ENCODE peak calls at places on chromosomes 13 and 19, in five cellular contexts. One of them, this sample, is unnamed.

GRCh38 chr19:38684078-38684861 is 36.8 kb downstream of the ACTN4 start:
- DNase-seq in HCT116: peak
- DNase-seq in omental fat pad: no peak
- DNase-seq in fibroblast of the conjunctiva: peak
- DNase-seq in activated T-helper 1 cell treated with anti-CD3 and anti-CD28 coated beads, Interleukin-12 subunit alpha, Interleukin-12 subunit beta, Interleukin-2, Interleukin-4 antibody, amounts not matched to agents 30 ng/mL and 10 ng/mL and 1 ng/mL, durations not matched to agents 14 hours and 24 hours and 36 hours: no peak
- DNase-seq in this sample: no peak

GRCh38 chr13:112103971-112104872 is 37.3 kb downstream of the SOX1 start:
- DNase-seq in HCT116: no peak
- DNase-seq in omental fat pad: no peak
- DNase-seq in fibroblast of the conjunctiva: no peak
- DNase-seq in activated T-helper 1 cell treated with anti-CD3 and anti-CD28 coated beads, Interleukin-12 subunit alpha, Interleukin-12 subunit beta, Interleukin-2, Interleukin-4 antibody, amounts not matched to agents 30 ng/mL and 10 ng/mL and 1 ng/mL, durations not matched to agents 14 hours and 24 hours and 36 hours: no peak
- DNase-seq in this sample: peak

GRCh38 chr19:55679343-55680257 is 4.6 kb downstream of the EPN1 start:
- DNase-seq in HCT116: no peak
- DNase-seq in omental fat pad: no peak
- DNase-seq in fibroblast of the conjunctiva: no peak
- DNase-seq in activated T-helper 1 cell treated with anti-CD3 and anti-CD28 coated beads, Interleukin-12 subunit alpha, Interleukin-12 subunit beta, Interleukin-2, Interleukin-4 antibody, amounts not matched to agents 30 ng/mL and 10 ng/mL and 1 ng/mL, durations not matched to agents 14 hours and 24 hours and 36 hours: no peak
- DNase-seq in this sample: no peak

GRCh38 chr19:42281175-42282035 is 12.4 kb downstream of the CIC start:
- DNase-seq in HCT116: no peak
- DNase-seq in omental fat pad: no peak
- DNase-seq in fibroblast of the conjunctiva: no peak
- DNase-seq in activated T-helper 1 cell treated with anti-CD3 and anti-CD28 coated beads, Interleukin-12 subunit alpha, Interleukin-12 subunit beta, Interleukin-2, Interleukin-4 antibody, amounts not matched to agents 30 ng/mL and 10 ng/mL and 1 ng/mL, durations not matched to agents 14 hours and 24 hours and 36 hours: no peak
- DNase-seq in this sample: peak

GRCh38 chr13:26914624-26915023 is 154.0 kb upstream of the GPR12 start:
- DNase-seq in HCT116: peak
- DNase-seq in omental fat pad: no peak
- DNase-seq in fibroblast of the conjunctiva: no peak
- DNase-seq in activated T-helper 1 cell treated with anti-CD3 and anti-CD28 coated beads, Interleukin-12 subunit alpha, Interleukin-12 subunit beta, Interleukin-2, Interleukin-4 antibody, amounts not matched to agents 30 ng/mL and 10 ng/mL and 1 ng/mL, durations not matched to agents 14 hours and 24 hours and 36 hours: no peak
- DNase-seq in this sample: no peak

GRCh38 chr19:45051929-45052579 is 13.2 kb downstream of the CLASRP start:
- DNase-seq in HCT116: no peak
- DNase-seq in omental fat pad: no peak
- DNase-seq in fibroblast of the conjunctiva: no peak
- DNase-seq in activated T-helper 1 cell treated with anti-CD3 and anti-CD28 coated beads, Interleukin-12 subunit alpha, Interleukin-12 subunit beta, Interleukin-2, Interleukin-4 antibody, amounts not matched to agents 30 ng/mL and 10 ng/mL and 1 ng/mL, durations not matched to agents 14 hours and 24 hours and 36 hours: no peak
- DNase-seq in this sample: no peak

GRCh38 chr13:49454388-49455015 is 10.4 kb downstream of the SETDB2 start:
- DNase-seq in HCT116: no peak
- DNase-seq in omental fat pad: no peak
- DNase-seq in fibroblast of the conjunctiva: no peak
- DNase-seq in activated T-helper 1 cell treated with anti-CD3 and anti-CD28 coated beads, Interleukin-12 subunit alpha, Interleukin-12 subunit beta, Interleukin-2, Interleukin-4 antibody, amounts not matched to agents 30 ng/mL and 10 ng/mL and 1 ng/mL, durations not matched to agents 14 hours and 24 hours and 36 hours: no peak
- DNase-seq in this sample: no peak

GRCh38 chr13:20231839-20232555 is at the start of gene GJB6:
- DNase-seq in HCT116: no peak
- DNase-seq in omental fat pad: no peak
- DNase-seq in fibroblast of the conjunctiva: no peak
- DNase-seq in activated T-helper 1 cell treated with anti-CD3 and anti-CD28 coated beads, Interleukin-12 subunit alpha, Interleukin-12 subunit beta, Interleukin-2, Interleukin-4 antibody, amounts not matched to agents 30 ng/mL and 10 ng/mL and 1 ng/mL, durations not matched to agents 14 hours and 24 hours and 36 hours: no peak
- DNase-seq in this sample: no peak

GRCh38 chr13:31023126-31023525 is 90.7 kb downstream of the TEX26 start:
- DNase-seq in HCT116: no peak
- DNase-seq in omental fat pad: no peak
- DNase-seq in fibroblast of the conjunctiva: no peak
- DNase-seq in activated T-helper 1 cell treated with anti-CD3 and anti-CD28 coated beads, Interleukin-12 subunit alpha, Interleukin-12 subunit beta, Interleukin-2, Interleukin-4 antibody, amounts not matched to agents 30 ng/mL and 10 ng/mL and 1 ng/mL, durations not matched to agents 14 hours and 24 hours and 36 hours: no peak
- DNase-seq in this sample: no peak

GRCh38 chr19:53374288-53374687 is 8.8 kb downstream of the ZNF525 start:
- DNase-seq in HCT116: no peak
- DNase-seq in omental fat pad: no peak
- DNase-seq in fibroblast of the conjunctiva: no peak
- DNase-seq in activated T-helper 1 cell treated with anti-CD3 and anti-CD28 coated beads, Interleukin-12 subunit alpha, Interleukin-12 subunit beta, Interleukin-2, Interleukin-4 antibody, amounts not matched to agents 30 ng/mL and 10 ng/mL and 1 ng/mL, durations not matched to agents 14 hours and 24 hours and 36 hours: no peak
- DNase-seq in this sample: no peak

GRCh38 chr13:30580852-30581502 is 36.7 kb upstream of the USPL1 start:
- DNase-seq in HCT116: no peak
- DNase-seq in omental fat pad: no peak
- DNase-seq in fibroblast of the conjunctiva: no peak
- DNase-seq in activated T-helper 1 cell treated with anti-CD3 and anti-CD28 coated beads, Interleukin-12 subunit alpha, Interleukin-12 subunit beta, Interleukin-2, Interleukin-4 antibody, amounts not matched to agents 30 ng/mL and 10 ng/mL and 1 ng/mL, durations not matched to agents 14 hours and 24 hours and 36 hours: no peak
- DNase-seq in this sample: no peak

GRCh38 chr13:36480726-36481485 is 48.6 kb downstream of the CCNA1 start:
- DNase-seq in HCT116: no peak
- DNase-seq in omental fat pad: no peak
- DNase-seq in fibroblast of the conjunctiva: no peak
- DNase-seq in activated T-helper 1 cell treated with anti-CD3 and anti-CD28 coated beads, Interleukin-12 subunit alpha, Interleukin-12 subunit beta, Interleukin-2, Interleukin-4 antibody, amounts not matched to agents 30 ng/mL and 10 ng/mL and 1 ng/mL, durations not matched to agents 14 hours and 24 hours and 36 hours: no peak
- DNase-seq in this sample: no peak

GRCh38 chr19:15722956-15723355 is 4.9 kb upstream of the OR10H2 start:
- DNase-seq in HCT116: no peak
- DNase-seq in omental fat pad: no peak
- DNase-seq in fibroblast of the conjunctiva: no peak
- DNase-seq in activated T-helper 1 cell treated with anti-CD3 and anti-CD28 coated beads, Interleukin-12 subunit alpha, Interleukin-12 subunit beta, Interleukin-2, Interleukin-4 antibody, amounts not matched to agents 30 ng/mL and 10 ng/mL and 1 ng/mL, durations not matched to agents 14 hours and 24 hours and 36 hours: no peak
- DNase-seq in this sample: no peak

GRCh38 chr19:51094696-51095279 is 12.1 kb upstream of the KLK14 start:
- DNase-seq in HCT116: no peak
- DNase-seq in omental fat pad: no peak
- DNase-seq in fibroblast of the conjunctiva: no peak
- DNase-seq in activated T-helper 1 cell treated with anti-CD3 and anti-CD28 coated beads, Interleukin-12 subunit alpha, Interleukin-12 subunit beta, Interleukin-2, Interleukin-4 antibody, amounts not matched to agents 30 ng/mL and 10 ng/mL and 1 ng/mL, durations not matched to agents 14 hours and 24 hours and 36 hours: no peak
- DNase-seq in this sample: no peak

GRCh38 chr19:4083677-4084546 is 17.2 kb upstream of the ZBTB7A start:
- DNase-seq in HCT116: no peak
- DNase-seq in omental fat pad: no peak
- DNase-seq in fibroblast of the conjunctiva: no peak
- DNase-seq in activated T-helper 1 cell treated with anti-CD3 and anti-CD28 coated beads, Interleukin-12 subunit alpha, Interleukin-12 subunit beta, Interleukin-2, Interleukin-4 antibody, amounts not matched to agents 30 ng/mL and 10 ng/mL and 1 ng/mL, durations not matched to agents 14 hours and 24 hours and 36 hours: peak
- DNase-seq in this sample: no peak